ENCODE peak calls at places on chromosomes 11 and 22, in five cellular contexts. J is heart left ventricle, F is A549, Q is right lobe of liver, C is transverse colon. Z is an unnamed sample.

GRCh38 chr22:41231369-41231768 is 9.4 kb downstream of the CHADL start:
- DNase-seq in J (no peak), F (no peak), Q (no peak), C (no peak), Z (no peak)

GRCh38 chr11:86141645-86142569 is 73.0 kb upstream of the PICALM start:
- DNase-seq in J (no peak), F (no peak), Q (no peak), C (no peak), Z (no peak)

GRCh38 chr11:119560961-119561360 is 138.0 kb upstream of the THY1 start:
- DNase-seq in J (no peak), F (no peak), Q (no peak), C (no peak), Z (no peak)

GRCh38 chr22:41362615-41363014 is 19.1 kb upstream of the TEF start:
- DNase-seq in J (no peak), F (no peak), Q (no peak), C (no peak), Z (no peak)

GRCh38 chr11:130550984-130551383 is 102.5 kb downstream of the ADAMTS15 start:
- DNase-seq in J (no peak), F (no peak), Q (no peak), C (no peak), Z (no peak)

GRCh38 chr11:71428861-71429435 is 19.2 kb downstream of the DHCR7 start:
- DNase-seq in J (no peak), F (no peak), Q (peak; percentile 61), C (no peak), Z (peak; percentile 62)

GRCh38 chr11:114162719-114163123 is 103.2 kb downstream of the ZBTB16 start:
- DNase-seq in J (peak; percentile 86), F (peak; percentile 57), Q (peak; percentile 74), C (peak; percentile 92), Z (peak; percentile 93)

GRCh38 chr22:40040927-40041326 is 46.2 kb downstream of the FAM83F start:
- DNase-seq in J (no peak), F (no peak), Q (no peak), C (peak; percentile 27), Z (peak; percentile 79)

GRCh38 chr22:43798492-43798891 is 13.6 kb downstream of the EFCAB6 start:
- DNase-seq in J (no peak), F (no peak), Q (no peak), C (no peak), Z (no peak)

GRCh38 chr11:89293966-89294679 is 116.4 kb downstream of the TYR start:
- DNase-seq in J (no peak), F (no peak), Q (no peak), C (no peak), Z (peak; percentile 4)

GRCh38 chr11:128905345-128906184 is 14.4 kb downstream of the KCNJ5 start:
- DNase-seq in J (peak; percentile 71), F (peak; percentile 70), Q (no peak), C (peak; percentile 43), Z (peak; percentile 68)

GRCh38 chr22:46146329-46146728 is 4.0 kb upstream of the PPARA start:
- DNase-seq in J (no peak), F (no peak), Q (no peak), C (no peak), Z (no peak)

GRCh38 chr11:20634044-20634443 is 34.6 kb downstream of the SLC6A5 start:
- DNase-seq in J (no peak), F (peak; percentile 10), Q (no peak), C (no peak), Z (no peak)

GRCh38 chr11:3807856-3808845 is at the start of gene PGAP2:
- DNase-seq in J (peak; percentile 83), F (peak; percentile 73), Q (peak; percentile 74), C (peak; percentile 77), Z (peak; percentile 73)

GRCh38 chr11:128399722-128400121 is 187.6 kb downstream of the ETS1 start:
- DNase-seq in J (no peak), F (no peak), Q (no peak), C (no peak), Z (no peak)

GRCh38 chr22:31081963-31082605 is 966 bp downstream of the SMTN start:
- DNase-seq in J (no peak), F (no peak), Q (no peak), C (peak; percentile 13), Z (no peak)

DNA sequence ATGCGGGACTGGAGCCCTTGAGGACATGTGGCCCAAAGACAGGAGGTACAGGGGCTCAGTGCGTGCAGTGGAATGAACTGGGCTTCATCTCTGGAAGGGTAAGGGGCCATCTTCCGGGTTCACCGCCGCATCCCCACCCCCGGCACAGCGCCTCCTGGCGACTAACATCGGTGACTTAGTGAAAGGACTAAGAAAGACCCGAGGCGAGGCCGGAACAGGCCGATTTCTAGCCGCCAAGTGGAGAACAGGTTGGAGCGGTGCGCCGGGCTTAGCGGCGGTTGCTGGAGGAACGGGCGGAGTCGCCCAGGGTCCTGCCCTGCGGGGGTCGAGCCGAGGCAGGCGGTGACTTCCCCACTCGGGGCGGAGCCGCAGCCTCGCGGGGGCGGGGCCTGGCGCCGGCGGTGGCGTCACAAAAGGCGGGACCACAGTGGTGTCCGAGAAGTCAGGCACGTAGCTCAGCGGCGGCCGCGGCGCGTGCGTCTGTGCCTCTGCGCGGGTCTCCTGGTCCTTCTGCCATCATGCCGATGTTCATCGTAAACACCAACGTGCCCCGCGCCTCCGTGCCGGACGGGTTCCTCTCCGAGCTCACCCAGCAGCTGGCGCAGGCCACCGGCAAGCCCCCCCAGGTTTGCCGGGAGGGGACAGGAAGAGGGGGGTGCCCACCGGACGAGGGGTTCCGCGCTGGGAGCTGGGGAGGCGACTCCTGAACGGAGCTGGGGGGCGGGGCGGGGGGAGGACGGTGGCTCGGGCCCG is at the start of gene MIF:
- DNase-seq in J (peak; percentile 99), F (peak; percentile 93), Q (peak; percentile 97), C (peak; percentile 97), Z (peak; percentile 95)
- TF ChIP-seq POLR2A in J (peak; percentile 49), F (peak; percentile 91), Q (peak; percentile 92), C (peak; percentile 93), Z (peak; percentile 94)

GRCh38 chr11:66318576-66318970 is 1.7 kb upstream of the CD248 start:
- DNase-seq in J (peak; percentile 33), F (no peak), Q (no peak), C (no peak), Z (no peak)

GRCh38 chr11:66315921-66316811 is 678 bp downstream of the CD248 start:
- DNase-seq in J (peak; percentile 59), F (no peak), Q (no peak), C (no peak), Z (no peak)

GRCh38 chr11:66316849-66317251 is at the start of gene CD248:
- DNase-seq in J (peak; percentile 91), F (no peak), Q (no peak), C (peak; percentile 43), Z (peak; percentile 33)

GRCh38 chr11:66317322-66317765 is 500 bp upstream of the CD248 start:
- DNase-seq in J (peak; percentile 67), F (no peak), Q (no peak), C (no peak), Z (peak; percentile 45)

DNA sequence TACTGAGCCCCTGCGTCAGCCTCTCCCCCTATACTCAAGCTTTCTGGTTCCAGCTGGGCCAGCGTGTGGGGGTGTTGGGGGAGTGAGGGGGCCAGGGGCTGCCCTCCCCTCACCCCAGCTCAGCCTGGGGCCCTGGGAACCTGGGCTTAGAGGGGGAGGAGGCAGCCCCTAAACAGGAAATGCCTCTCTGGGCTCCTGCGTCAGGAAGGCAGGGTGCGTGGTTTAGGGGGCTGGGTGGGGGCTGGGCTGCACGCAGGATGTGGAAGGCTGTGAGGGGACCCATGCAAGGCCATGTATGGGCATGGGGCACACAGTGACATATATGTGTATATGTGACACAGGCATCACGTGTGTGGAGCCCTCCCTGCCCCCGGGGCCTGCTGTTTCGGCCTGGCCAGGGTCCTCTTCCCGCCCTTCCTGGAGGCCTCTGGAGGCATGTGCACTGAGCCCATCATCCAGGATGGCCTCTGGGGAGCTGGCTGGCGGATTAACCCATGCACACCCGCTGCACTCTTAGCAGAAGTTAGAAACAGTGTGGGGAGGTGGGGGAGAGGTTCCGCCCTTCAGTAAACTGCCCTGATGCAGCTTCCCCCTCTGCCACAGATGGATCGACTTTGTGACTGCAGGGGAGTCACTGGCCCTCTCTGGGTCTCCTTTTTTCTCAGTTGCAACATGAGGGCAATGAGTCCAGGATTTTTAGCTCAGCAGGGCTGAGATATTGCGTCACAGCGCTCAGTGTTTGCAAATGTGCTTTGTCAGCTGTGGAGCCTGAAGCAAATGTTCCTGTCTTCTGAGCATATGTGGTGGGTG is 1.1 kb upstream of the CD248 start:
- DNase-seq in J (peak; percentile 72), F (no peak), Q (no peak), C (peak; percentile 47), Z (peak; percentile 9)
- H3K4me1 ChIP-seq in J (peaks cover 19% of the 10 kb centered on the region), F (peaks cover 23% of the 10 kb centered on the region), Q (no peaks in the 10 kb centered on the region), C (peaks cover 15% of the 10 kb centered on the region), Z (peaks cover 26% of the 10 kb centered on the region)

GRCh38 chr11:65131895-65132237 is 2.5 kb downstream of the SYVN1 start:
- DNase-seq in J (no peak), F (no peak), Q (no peak), C (no peak), Z (no peak)

GRCh38 chr11:65133724-65134123 is 595 bp downstream of the SYVN1 start:
- DNase-seq in J (no peak), F (no peak), Q (peak; percentile 40), C (no peak), Z (no peak)

GRCh38 chr11:65134240-65134951 is at the start of gene SYVN1:
- DNase-seq in J (peak; percentile 94), F (peak; percentile 93), Q (peak; percentile 94), C (peak; percentile 95), Z (peak; percentile 92)

GRCh38 chr11:65132238-65132987 is 1.9 kb downstream of the SYVN1 start:
- DNase-seq in J (no peak), F (no peak), Q (no peak), C (no peak), Z (no peak)

DNA sequence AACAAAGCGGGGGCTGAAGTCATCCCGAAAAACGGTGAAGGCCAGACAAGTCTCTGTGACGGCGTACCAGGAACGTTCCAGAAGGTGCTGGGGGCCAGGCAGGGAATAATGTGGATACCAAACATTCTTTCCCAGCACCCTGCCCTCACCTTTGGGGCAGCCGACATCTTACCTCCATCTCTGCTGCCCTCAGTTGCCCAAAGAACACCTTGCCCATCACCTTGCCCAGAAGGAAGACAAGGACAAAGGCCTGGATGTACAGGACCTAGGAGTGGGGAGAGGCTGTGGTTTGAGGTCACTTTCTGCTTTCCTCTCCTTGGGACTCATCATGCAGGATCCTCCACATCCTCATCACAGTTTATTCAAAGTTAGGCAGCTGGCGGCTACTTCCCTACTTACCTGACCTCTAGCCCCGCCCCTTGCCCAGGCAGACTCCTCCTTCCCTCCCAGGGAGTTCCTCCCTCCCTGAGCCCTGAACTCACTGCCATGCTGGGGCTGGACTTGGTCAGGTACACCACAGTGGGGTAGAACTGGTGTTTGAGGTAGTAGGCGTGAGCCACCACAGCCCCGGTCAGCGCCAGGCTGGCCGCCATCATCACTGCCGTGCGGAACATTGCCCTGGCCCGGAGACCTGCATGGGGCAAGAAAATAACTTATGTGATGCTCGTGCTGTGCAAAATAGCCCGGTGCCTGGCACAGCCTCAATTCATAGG is 1.2 kb downstream of the SYVN1 start:
- DNase-seq in J (no peak), F (peak; percentile 42), Q (peak; percentile 86), C (peak; percentile 92), Z (peak; percentile 81)
- TF ChIP-seq POLR2A in J (no peak), F (no peak), Q (peak; percentile 50), C (peak; percentile 15), Z (no peak)

GRCh38 chr11:117871160-117871559 is 5.3 kb downstream of the FXYD6 start:
- DNase-seq in J (no peak), F (no peak), Q (no peak), C (no peak), Z (no peak)

GRCh38 chr11:117872962-117873827 is 3.3 kb downstream of the FXYD6 start:
- DNase-seq in J (no peak), F (no peak), Q (no peak), C (no peak), Z (no peak)

GRCh38 chr11:117872420-117872961 is 4.0 kb downstream of the FXYD6 start:
- DNase-seq in J (no peak), F (no peak), Q (no peak), C (no peak), Z (no peak)

GRCh38 chr11:117870176-117870952 is 6.1 kb downstream of the FXYD6 start:
- DNase-seq in J (no peak), F (no peak), Q (no peak), C (no peak), Z (no peak)

GRCh38 chr11:117871784-117872183 is 4.7 kb downstream of the FXYD6 start:
- DNase-seq in J (no peak), F (no peak), Q (no peak), C (no peak), Z (no peak)
- H3K4me1 ChIP-seq in J (peaks cover 35% of the 10 kb centered on the region), F (no peaks in the 10 kb centered on the region), Q (no peaks in the 10 kb centered on the region), C (peaks cover 7% of the 10 kb centered on the region), Z (peaks cover 18% of the 10 kb centered on the region)

Z was measured in thyroid gland.